ENCODE peak calls at places on chromosomes 13 and 19, in four cellular contexts. N is KBM-7; Q is LoVo; T is activated CD4-positive, alpha-beta T cell treated with anti-CD3 and anti-CD28 coated beads, Interleukin-2, amount 10 ng/mL, durations not matched to agents 7 days and 5 days. C is an unnamed sample.
A peak's percentile ranks its signal among the peaks of the same experiment; 100 is the strongest.

GRCh38 chr13:84208251-84208650 is 326.0 kb upstream of the SLITRK1 start:
- DNase-seq in N (no peak), Q (no peak), T (no peak), C (no peak)

GRCh38 chr19:52735734-52736133 is 890 bp upstream of the ZNF611 start:
- DNase-seq in N (no peak), Q (peak; percentile 62), T (no peak), C (no peak)

GRCh38 chr13:60397693-60398437 is 845 bp downstream of the TDRD3 start:
- DNase-seq in N (peak; percentile 76), Q (peak; percentile 39), T (peak; percentile 36), C (peak; percentile 75)

GRCh38 chr13:48398450-48399095 is 14.3 kb downstream of the LPAR6 start:
- DNase-seq in N (no peak), Q (no peak), T (no peak), C (no peak)

GRCh38 chr19:42497492-42498226 is 30.6 kb downstream of the CEACAM1 start:
- DNase-seq in N (no peak), Q (peak; percentile 67), T (no peak), C (peak; percentile 94)

GRCh38 chr19:50341091-50341564 is 12.0 kb upstream of the KCNC3 start:
- DNase-seq in N (peak; percentile 38), Q (no peak), T (no peak), C (no peak)

GRCh38 chr13:29767006-29767405 is 83.4 kb downstream of the UBL3 start:
- DNase-seq in N (no peak), Q (no peak), T (no peak), C (no peak)

GRCh38 chr19:3817761-3818160 is 31.6 kb upstream of the MATK start:
- DNase-seq in N (no peak), Q (no peak), T (no peak), C (no peak)

GRCh38 chr19:14405758-14406644 is 13.1 kb downstream of the DDX39A start:
- DNase-seq in N (peak; percentile 89), Q (peak; percentile 35), T (peak; percentile 88), C (peak; percentile 81)

GRCh38 chr19:49809155-49809986 is 3.7 kb downstream of the FUZ start:
- DNase-seq in N (no peak), Q (no peak), T (peak; percentile 37), C (peak; percentile 48)

GRCh38 chr13:110524484-110525254 is 36.9 kb downstream of the RAB20 start:
- DNase-seq in N (peak; percentile 38), Q (peak; percentile 80), T (peak; percentile 46), C (peak; percentile 89)

GRCh38 chr19:44706506-44707236 is 7.7 kb downstream of the CEACAM16 start:
- DNase-seq in N (no peak), Q (no peak), T (no peak), C (no peak)

GRCh38 chr13:32340917-32341316 is 25.6 kb downstream of the BRCA2 start:
- DNase-seq in N (peak; percentile 63), Q (no peak), T (no peak), C (no peak)

GRCh38 chr13:107883561-107884175 is 331.7 kb downstream of the LIG4 start:
- DNase-seq in N (no peak), Q (peak; percentile 7), T (no peak), C (no peak)

GRCh38 chr13:20608438-20609020 is 41.6 kb downstream of the IFT88 start:
- DNase-seq in N (no peak), Q (no peak), T (no peak), C (no peak)

GRCh38 chr19:1725100-1726064 is 27.9 kb upstream of the ONECUT3 start:
- DNase-seq in N (peak; percentile 13), Q (peak; percentile 43), T (peak; percentile 28), C (peak; percentile 22)

GRCh38 chr13:113400621-113401451 is 36.9 kb upstream of the GRTP1 start:
- DNase-seq in N (no peak), Q (no peak), T (no peak), C (no peak)

GRCh38 chr19:49591731-49592485 is 926 bp downstream of the PRR12 start:
- DNase-seq in N (peak; percentile 56), Q (no peak), T (peak; percentile 54), C (peak; percentile 66)

GRCh38 chr19:32647361-32647760 is 27.6 kb downstream of the ANKRD27 start:
- DNase-seq in N (no peak), Q (no peak), T (peak; percentile 22), C (no peak)

GRCh38 chr13:61036715-61037114 is 378.9 kb downstream of the PCDH20 start:
- DNase-seq in N (no peak), Q (no peak), T (no peak), C (no peak)

GRCh38 chr13:100881291-100881864 is 206.8 kb upstream of the TMTC4 start:
- DNase-seq in N (no peak), Q (no peak), T (no peak), C (no peak)

GRCh38 chr19:1698636-1699035 is 46.2 kb upstream of the TCF3 start:
- DNase-seq in N (no peak), Q (no peak), T (no peak), C (no peak)

GRCh38 chr13:107873908-107874307 is 341.4 kb downstream of the LIG4 start:
- DNase-seq in N (no peak), Q (no peak), T (no peak), C (no peak)

GRCh38 chr19:33905937-33906577 is 109.4 kb downstream of the KCTD15 start:
- DNase-seq in N (no peak), Q (peak; percentile 20), T (no peak), C (peak; percentile 54)

GRCh38 chr13:101343128-101343787 is 73.0 kb downstream of the NALCN start:
- DNase-seq in N (no peak), Q (no peak), T (no peak), C (no peak)

GRCh38 chr19:29275266-29275665 is 62.3 kb upstream of the UQCRFS1 start:
- DNase-seq in N (no peak), Q (no peak), T (no peak), C (no peak)

GRCh38 chr13:49693877-49694276 is 2.6 kb upstream of the EBPL start:
- DNase-seq in N (no peak), Q (no peak), T (no peak), C (no peak)

GRCh38 chr19:49071860-49072547 is 495 bp downstream of the KCNA7 start:
- DNase-seq in N (no peak), Q (no peak), T (no peak), C (no peak)

GRCh38 chr19:45200614-45201013 is 22.0 kb downstream of the BLOC1S3 start:
- DNase-seq in N (peak; percentile 64), Q (no peak), T (no peak), C (peak; percentile 51)